ENCODE peak calls at places on chromosome X, in ten cellular contexts. W is HuH-7.5; V is NT2/D1; S is stimulated activated CD8-positive, alpha-beta memory T cell treated with anti-CD3 and anti-CD28 coated beads, Interleukin-4, amount 100 ng/mL, for 24 hours; L is naive thymus-derived CD4-positive, alpha-beta T cell; M is heart left ventricle; O is GM06990; P is HT1080; B is pancreas; C is A673. G is an unnamed sample.

GRCh38 chrX:54181196-54181953 is 1.7 kb downstream of the FAM120C start:
- DNase-seq in W (no peak), V (no peak), S (no peak), L (no peak), M (no peak), O (no peak), P (peak; percentile 71), B (no peak), C (peak; percentile 5), G (no peak)

GRCh38 chrX:137743414-137743813 is 177.5 kb downstream of the ZIC3 start:
- DNase-seq in W (no peak), V (no peak), S (no peak), L (no peak), M (no peak), O (no peak), P (no peak), B (no peak), C (no peak), G (no peak)

GRCh38 chrX:9340619-9341304 is 124.1 kb upstream of the TBL1X start:
- DNase-seq in W (no peak), V (no peak), S (no peak), L (peak; percentile 57), M (peak; percentile 52), O (no peak), P (no peak), B (no peak), C (peak; percentile 72), G (no peak)

GRCh38 chrX:46777971-46778810 is 19.3 kb upstream of the SLC9A7 start:
- DNase-seq in W (no peak), V (no peak), S (no peak), L (no peak), M (no peak), O (no peak), P (peak; percentile 22), B (no peak), C (peak; percentile 19), G (no peak)

GRCh38 chrX:70012756-70013155 is 37.0 kb downstream of the AWAT2 start:
- DNase-seq in W (no peak), V (no peak), S (no peak), L (no peak), M (no peak), O (no peak), P (no peak), B (no peak), C (no peak), G (no peak)

GRCh38 chrX:153572601-153573000 is 26.3 kb downstream of the CCNQ start:
- DNase-seq in W (no peak), V (no peak), S (no peak), L (no peak), M (no peak), O (no peak), P (no peak), B (no peak), C (no peak), G (no peak)

GRCh38 chrX:8548446-8548845 is 83.8 kb downstream of the VCX3B start:
- DNase-seq in W (no peak), V (no peak), S (no peak), L (no peak), M (no peak), O (no peak), P (no peak), B (no peak), C (no peak), G (no peak)

GRCh38 chrX:67104982-67105757 is 438.7 kb upstream of the AR start:
- DNase-seq in W (no peak), V (no peak), S (no peak), L (no peak), M (no peak), O (no peak), P (no peak), B (no peak), C (no peak), G (no peak)

GRCh38 chrX:123422875-123423274 is 238.8 kb downstream of the GRIA3 start:
- DNase-seq in W (no peak), V (peak; percentile 8), S (no peak), L (no peak), M (no peak), O (no peak), P (peak; percentile 12), B (peak; percentile 15), C (peak; percentile 22), G (peak; percentile 51)

GRCh38 chrX:105323951-105324350 is 103.5 kb upstream of the TEX13A start:
- DNase-seq in W (no peak), V (no peak), S (no peak), L (no peak), M (no peak), O (no peak), P (peak; percentile 68), B (no peak), C (no peak), G (no peak)

GRCh38 chrX:20252392-20253231 is 14.1 kb downstream of the RPS6KA3 start:
- DNase-seq in W (no peak), V (peak; percentile 43), S (peak; percentile 49), L (peak; percentile 73), M (peak; percentile 35), O (peak; percentile 26), P (peak; percentile 30), B (peak; percentile 70), C (peak; percentile 68), G (peak; percentile 59)

GRCh38 chrX:131734621-131735020 is 190.7 kb downstream of the OR13H1 start:
- DNase-seq in W (no peak), V (no peak), S (peak; percentile 35), L (peak; percentile 79), M (peak; percentile 88), O (peak; percentile 42), P (no peak), B (peak; percentile 90), C (no peak), G (peak; percentile 22)

GRCh38 chrX:44022964-44023363 is 49.8 kb upstream of the NDP start:
- DNase-seq in W (no peak), V (no peak), S (no peak), L (no peak), M (no peak), O (no peak), P (no peak), B (no peak), C (no peak), G (no peak)

GRCh38 chrX:15245896-15246295 is 24.0 kb downstream of the ASB9 start:
- DNase-seq in W (no peak), V (no peak), S (no peak), L (no peak), M (no peak), O (no peak), P (no peak), B (no peak), C (no peak), G (no peak)

GRCh38 chrX:96971812-96972211 is 88.1 kb downstream of the RPA4 start:
- DNase-seq in W (no peak), V (no peak), S (no peak), L (no peak), M (no peak), O (no peak), P (no peak), B (no peak), C (no peak), G (no peak)

GRCh38 chrX:115232933-115233496 is 881 bp downstream of the LRCH2 start:
- DNase-seq in W (no peak), V (no peak), S (no peak), L (no peak), M (no peak), O (no peak), P (peak; percentile 1), B (no peak), C (no peak), G (no peak)

GRCh38 chrX:74458738-74459137 is 37.4 kb downstream of the SLC16A2 start:
- DNase-seq in W (no peak), V (no peak), S (no peak), L (no peak), M (no peak), O (no peak), P (peak; percentile 70), B (no peak), C (peak; percentile 67), G (peak; percentile 7)

GRCh38 chrX:41293269-41293668 is 40.7 kb upstream of the DDX3X start:
- DNase-seq in W (no peak), V (no peak), S (no peak), L (no peak), M (no peak), O (no peak), P (peak; percentile 25), B (no peak), C (peak; percentile 47), G (peak; percentile 54)

GRCh38 chrX:22746081-22746480 is 253.7 kb upstream of the DDX53 start:
- DNase-seq in W (no peak), V (no peak), S (no peak), L (no peak), M (peak; percentile 26), O (no peak), P (no peak), B (no peak), C (no peak), G (no peak)

GRCh38 chrX:28649541-28649940 is 62.3 kb downstream of the IL1RAPL1 start:
- DNase-seq in W (no peak), V (no peak), S (no peak), L (no peak), M (no peak), O (no peak), P (peak; percentile 0), B (no peak), C (no peak), G (no peak)

GRCh38 chrX:70527610-70528009 is 83.0 kb downstream of the DLG3 start:
- DNase-seq in W (no peak), V (no peak), S (no peak), L (no peak), M (no peak), O (no peak), P (no peak), B (no peak), C (no peak), G (no peak)

GRCh38 chrX:103276581-103277002 is at the start of gene TCEAL5:
- DNase-seq in W (no peak), V (no peak), S (no peak), L (no peak), M (no peak), O (no peak), P (no peak), B (no peak), C (no peak), G (no peak)

GRCh38 chrX:130120321-130120731 is 10.0 kb upstream of the ELF4 start:
- DNase-seq in W (peak; percentile 32), V (no peak), S (no peak), L (no peak), M (peak; percentile 43), O (peak; percentile 41), P (no peak), B (no peak), C (no peak), G (no peak)

GRCh38 chrX:119573840-119574393 is 446 bp upstream of the UBE2A start:
- DNase-seq in W (peak; percentile 40), V (no peak), S (no peak), L (no peak), M (peak; percentile 38), O (no peak), P (no peak), B (peak; percentile 29), C (peak; percentile 24), G (peak; percentile 66)

GRCh38 chrX:105150557-105150956 is 69.9 kb downstream of the TEX13A start:
- DNase-seq in W (no peak), V (no peak), S (no peak), L (no peak), M (no peak), O (no peak), P (no peak), B (no peak), C (no peak), G (peak; percentile 0)

GRCh38 chrX:68462653-68463052 is 29.4 kb upstream of the OPHN1 start:
- DNase-seq in W (no peak), V (peak; percentile 23), S (no peak), L (no peak), M (no peak), O (no peak), P (peak; percentile 67), B (no peak), C (peak; percentile 72), G (peak; percentile 75)

GRCh38 chrX:153400146-153401132 is 711 bp downstream of the PNMA6E start:
- DNase-seq in W (peak; percentile 71), V (peak; percentile 25), S (peak; percentile 41), L (peak; percentile 48), M (peak; percentile 18), O (peak; percentile 66), P (peak; percentile 28), B (peak; percentile 22), C (peak; percentile 62), G (peak; percentile 53)

GRCh38 chrX:41693024-41693423 is 4.3 kb downstream of the GPR34 start:
- DNase-seq in W (no peak), V (no peak), S (no peak), L (no peak), M (no peak), O (no peak), P (no peak), B (no peak), C (no peak), G (no peak)